ENCODE peak calls at places on chromosomes 16 and 17, in eight cellular contexts. One of them, this sample, is unnamed. For H3K36me3, the result is how much of the 10 kb centered on the place peaks cover.

GRCh38 chr17:33284022-33284421 is 9.1 kb downstream of the ASIC2 start:
- DNase-seq in ovary: peak
- DNase-seq in transverse colon: peak
- DNase-seq in cardiac muscle cell: no peak
- DNase-seq in H1: no peak
- DNase-seq in ascending aorta: peak
- DNase-seq in heart left ventricle: no peak
- DNase-seq in body of pancreas: peak
- DNase-seq in this sample: peak

GRCh38 chr16:69417537-69418199 is 6.8 kb upstream of the CYB5B start:
- DNase-seq in body of pancreas: no peak
- DNase-seq in ascending aorta: no peak
- DNase-seq in ovary: no peak
- DNase-seq in cardiac muscle cell: no peak
- DNase-seq in H1: no peak
- DNase-seq in heart left ventricle: no peak
- DNase-seq in transverse colon: no peak
- DNase-seq in this sample: peak

GRCh38 chr16:88376835-88377726 is 5.7 kb upstream of the ZNF469 start:
- DNase-seq in cardiac muscle cell: no peak
- DNase-seq in H1: no peak
- DNase-seq in ovary: no peak
- DNase-seq in ascending aorta: no peak
- DNase-seq in heart left ventricle: peak
- DNase-seq in body of pancreas: no peak
- DNase-seq in transverse colon: no peak
- DNase-seq in this sample: no peak

GRCh38 chr17:50347087-50347893 is 1.4 kb downstream of the XYLT2 start:
- DNase-seq in H1: no peak
- DNase-seq in transverse colon: no peak
- DNase-seq in body of pancreas: no peak
- DNase-seq in heart left ventricle: no peak
- DNase-seq in ovary: peak
- DNase-seq in ascending aorta: no peak
- DNase-seq in cardiac muscle cell: no peak
- DNase-seq in this sample: no peak

GRCh38 chr16:63612462-63613227 is 1509.2 kb downstream of the CDH11 start:
- DNase-seq in transverse colon: no peak
- DNase-seq in heart left ventricle: no peak
- DNase-seq in ovary: no peak
- DNase-seq in body of pancreas: no peak
- DNase-seq in cardiac muscle cell: no peak
- DNase-seq in ascending aorta: no peak
- DNase-seq in H1: no peak
- DNase-seq in this sample: no peak

GRCh38 chr17:6070280-6070894 is at the start of gene WSCD1:
- DNase-seq in cardiac muscle cell: peak
- DNase-seq in ovary: no peak
- DNase-seq in body of pancreas: peak
- DNase-seq in transverse colon: peak
- DNase-seq in H1: no peak
- DNase-seq in ascending aorta: no peak
- DNase-seq in heart left ventricle: no peak
- DNase-seq in this sample: no peak

GRCh38 chr17:80959330-80960036 is 32.2 kb upstream of the CHMP6 start:
- DNase-seq in H1: no peak
- DNase-seq in cardiac muscle cell: no peak
- DNase-seq in heart left ventricle: peak
- DNase-seq in body of pancreas: peak
- DNase-seq in ovary: peak
- DNase-seq in transverse colon: peak
- DNase-seq in ascending aorta: peak
- DNase-seq in this sample: peak

GRCh38 chr17:29141484-29141835 is 38.7 kb downstream of the MYO18A start:
- DNase-seq in cardiac muscle cell: no peak
- DNase-seq in body of pancreas: no peak
- DNase-seq in H1: no peak
- DNase-seq in ascending aorta: no peak
- DNase-seq in transverse colon: no peak
- DNase-seq in ovary: no peak
- DNase-seq in heart left ventricle: peak
- DNase-seq in this sample: no peak

GRCh38 chr16:10979717-10980601 is 35.6 kb downstream of the CLEC16A start:
- DNase-seq in cardiac muscle cell: no peak
- DNase-seq in heart left ventricle: no peak
- DNase-seq in transverse colon: peak
- DNase-seq in H1: no peak
- DNase-seq in ascending aorta: peak
- DNase-seq in body of pancreas: no peak
- DNase-seq in ovary: peak
- DNase-seq in this sample: no peak

GRCh38 chr16:10978846-10979446 is 34.6 kb downstream of the CLEC16A start:
- DNase-seq in ovary: no peak
- DNase-seq in ascending aorta: no peak
- DNase-seq in heart left ventricle: no peak
- DNase-seq in cardiac muscle cell: no peak
- DNase-seq in H1: no peak
- DNase-seq in body of pancreas: no peak
- DNase-seq in transverse colon: no peak
- DNase-seq in this sample: no peak

GRCh38 chr16:10978124-10978523 is 33.8 kb downstream of the CLEC16A start:
- DNase-seq in transverse colon: no peak
- DNase-seq in ovary: no peak
- DNase-seq in body of pancreas: no peak
- DNase-seq in ascending aorta: no peak
- DNase-seq in cardiac muscle cell: no peak
- DNase-seq in H1: no peak
- DNase-seq in heart left ventricle: no peak
- DNase-seq in this sample: no peak

GRCh38 chr16:10972956-10973464 is 28.6 kb downstream of the CLEC16A start:
- DNase-seq in ascending aorta: no peak
- DNase-seq in cardiac muscle cell: no peak
- DNase-seq in heart left ventricle: no peak
- DNase-seq in H1: no peak
- DNase-seq in body of pancreas: no peak
- DNase-seq in ovary: no peak
- DNase-seq in transverse colon: no peak
- DNase-seq in this sample: no peak

GRCh38 chr16:10976663-10977062 is 32.3 kb downstream of the CLEC16A start:
- DNase-seq in body of pancreas: no peak
- DNase-seq in H1: no peak
- DNase-seq in transverse colon: no peak
- DNase-seq in cardiac muscle cell: peak
- DNase-seq in ovary: no peak
- DNase-seq in ascending aorta: no peak
- DNase-seq in heart left ventricle: no peak
- DNase-seq in this sample: no peak
- H3K36me3 ChIP-seq in body of pancreas: under half
- H3K36me3 ChIP-seq in H1: under half
- H3K36me3 ChIP-seq in transverse colon: under half
- H3K36me3 ChIP-seq in cardiac muscle cell: under half
- H3K36me3 ChIP-seq in ovary: under half
- H3K36me3 ChIP-seq in ascending aorta: under half
- H3K36me3 ChIP-seq in heart left ventricle: under half
- H3K36me3 ChIP-seq in this sample: under half

GRCh38 chr16:3285131-3285530 is 1.8 kb downstream of the ZNF263 start:
- DNase-seq in ovary: no peak
- DNase-seq in body of pancreas: no peak
- DNase-seq in transverse colon: no peak
- DNase-seq in heart left ventricle: no peak
- DNase-seq in cardiac muscle cell: no peak
- DNase-seq in ascending aorta: no peak
- DNase-seq in H1: no peak
- DNase-seq in this sample: no peak

GRCh38 chr16:3281222-3281621 is 2.1 kb upstream of the ZNF263 start:
- DNase-seq in H1: no peak
- DNase-seq in transverse colon: no peak
- DNase-seq in body of pancreas: no peak
- DNase-seq in cardiac muscle cell: no peak
- DNase-seq in ovary: no peak
- DNase-seq in heart left ventricle: no peak
- DNase-seq in ascending aorta: no peak
- DNase-seq in this sample: no peak

GRCh38 chr16:3282103-3282746 is 1.1 kb upstream of the ZNF263 start:
- DNase-seq in H1: no peak
- DNase-seq in ascending aorta: no peak
- DNase-seq in transverse colon: no peak
- DNase-seq in ovary: no peak
- DNase-seq in body of pancreas: no peak
- DNase-seq in heart left ventricle: no peak
- DNase-seq in cardiac muscle cell: peak
- DNase-seq in this sample: no peak

GRCh38 chr16:3283525-3284447 is 495 bp downstream of the ZNF263 start:
- DNase-seq in ovary: peak
- DNase-seq in heart left ventricle: no peak
- DNase-seq in body of pancreas: peak
- DNase-seq in cardiac muscle cell: no peak
- DNase-seq in transverse colon: no peak
- DNase-seq in ascending aorta: no peak
- DNase-seq in H1: no peak
- DNase-seq in this sample: peak

DNA sequence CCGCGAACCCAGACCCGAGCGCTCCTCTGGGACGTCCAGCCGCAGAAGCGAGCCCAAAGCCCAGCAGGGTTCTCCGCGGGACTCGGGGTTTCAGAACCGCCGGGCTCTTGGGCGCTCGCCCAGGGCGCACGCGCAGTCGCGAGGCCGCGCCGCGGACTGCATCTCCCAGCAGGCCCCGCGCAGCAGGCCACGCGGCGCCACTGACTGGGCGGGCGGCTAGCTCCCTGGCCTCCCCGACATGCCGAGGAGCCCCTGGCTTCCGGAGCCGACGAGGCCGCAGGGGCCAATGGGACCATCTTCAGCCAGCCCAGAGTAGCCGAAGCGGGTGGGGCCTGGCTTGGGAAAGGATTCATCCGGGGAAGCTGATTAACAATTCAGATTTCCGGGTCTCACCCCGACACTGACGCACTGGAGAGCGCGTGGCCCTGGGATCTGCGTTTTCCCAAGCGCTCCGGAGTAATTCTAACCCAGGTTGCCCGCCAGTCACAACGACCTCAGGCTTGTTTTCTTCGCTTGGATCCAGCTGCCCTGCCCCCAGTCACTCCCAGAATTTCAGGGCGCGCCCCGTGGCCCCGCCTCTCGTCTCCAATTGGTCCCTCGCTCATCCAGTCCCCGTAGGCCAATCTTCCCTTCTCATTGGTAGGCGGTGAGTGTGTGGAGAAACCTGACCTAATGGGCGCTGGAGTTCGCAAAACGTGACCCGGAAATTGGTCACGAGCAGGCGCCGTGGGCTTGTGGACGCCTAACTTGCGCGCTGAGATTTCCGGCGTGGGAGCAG is at the start of gene ZNF263:
- DNase-seq in body of pancreas: peak
- DNase-seq in heart left ventricle: peak
- DNase-seq in H1: peak
- DNase-seq in transverse colon: peak
- DNase-seq in ascending aorta: peak
- DNase-seq in cardiac muscle cell: peak
- DNase-seq in ovary: peak
- DNase-seq in this sample: peak
- H3K4me3 ChIP-seq in body of pancreas: peak
- H3K4me3 ChIP-seq in heart left ventricle: peak
- H3K4me3 ChIP-seq in H1: peak
- H3K4me3 ChIP-seq in transverse colon: peak
- H3K4me3 ChIP-seq in ascending aorta: peak
- H3K4me3 ChIP-seq in cardiac muscle cell: peak
- H3K4me3 ChIP-seq in ovary: peak
- H3K4me3 ChIP-seq in this sample: peak

GRCh38 chr17:75641343-75641742 is 8.1 kb downstream of the SMIM5 start:
- DNase-seq in ovary: no peak
- DNase-seq in transverse colon: no peak
- DNase-seq in cardiac muscle cell: no peak
- DNase-seq in heart left ventricle: peak
- DNase-seq in H1: no peak
- DNase-seq in ascending aorta: no peak
- DNase-seq in body of pancreas: peak
- DNase-seq in this sample: no peak

GRCh38 chr17:75639327-75639726 is 6.1 kb downstream of the SMIM5 start:
- DNase-seq in ascending aorta: no peak
- DNase-seq in transverse colon: no peak
- DNase-seq in heart left ventricle: peak
- DNase-seq in H1: no peak
- DNase-seq in body of pancreas: no peak
- DNase-seq in cardiac muscle cell: no peak
- DNase-seq in ovary: no peak
- DNase-seq in this sample: no peak

GRCh38 chr17:75638893-75639292 is 5.7 kb downstream of the SMIM5 start:
- DNase-seq in cardiac muscle cell: no peak
- DNase-seq in heart left ventricle: peak
- DNase-seq in H1: no peak
- DNase-seq in ascending aorta: no peak
- DNase-seq in transverse colon: no peak
- DNase-seq in ovary: no peak
- DNase-seq in body of pancreas: no peak
- DNase-seq in this sample: no peak

GRCh38 chr17:75640556-75641119 is 7.4 kb downstream of the SMIM5 start:
- DNase-seq in ascending aorta: no peak
- DNase-seq in transverse colon: no peak
- DNase-seq in heart left ventricle: peak
- DNase-seq in ovary: no peak
- DNase-seq in body of pancreas: no peak
- DNase-seq in cardiac muscle cell: no peak
- DNase-seq in H1: no peak
- DNase-seq in this sample: no peak

DNA sequence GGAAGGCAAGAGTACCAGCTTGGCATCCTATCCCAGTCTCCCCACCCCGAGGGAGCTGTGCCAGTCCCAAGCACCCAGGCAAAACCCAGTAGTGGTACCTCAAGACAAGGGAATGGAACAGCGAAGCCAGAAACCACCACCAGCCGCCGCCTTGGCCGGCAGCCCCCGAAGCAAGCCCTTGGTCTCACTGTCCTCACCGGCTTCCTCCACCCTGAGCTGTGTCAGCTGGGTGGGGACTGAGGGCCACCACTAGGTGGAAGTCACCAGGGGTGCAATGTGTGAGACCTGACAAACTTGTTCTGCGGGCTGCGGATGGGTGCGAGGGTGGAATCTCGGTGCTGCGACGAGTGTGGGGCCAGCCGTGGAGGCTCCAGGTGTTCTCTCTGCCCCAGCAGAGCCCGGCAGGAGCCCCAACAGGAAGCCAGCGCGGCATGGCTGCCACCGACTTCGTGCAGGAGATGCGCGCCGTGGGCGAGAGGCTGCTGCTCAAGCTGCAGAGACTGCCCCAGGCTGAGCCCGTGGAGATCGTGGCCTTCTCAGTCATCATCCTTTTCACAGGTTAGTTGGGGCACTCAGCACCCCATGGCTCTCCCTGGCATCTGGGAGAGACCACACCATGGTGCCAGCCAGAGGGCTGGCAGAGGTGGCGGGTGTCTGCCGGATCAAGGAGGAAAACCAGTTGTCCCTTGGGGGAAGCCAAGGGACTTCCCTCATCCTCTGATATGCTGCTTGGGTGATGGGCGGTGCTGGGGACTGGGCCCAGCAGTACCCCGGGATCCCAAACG is 6.7 kb downstream of the SMIM5 start:
- DNase-seq in H1: no peak
- DNase-seq in body of pancreas: peak
- DNase-seq in transverse colon: peak
- DNase-seq in heart left ventricle: peak
- DNase-seq in ovary: no peak
- DNase-seq in cardiac muscle cell: no peak
- DNase-seq in ascending aorta: no peak
- DNase-seq in this sample: no peak
- TF ChIP-seq CTCF in H1: no peak
- TF ChIP-seq CTCF in body of pancreas: peak
- TF ChIP-seq CTCF in transverse colon: peak
- TF ChIP-seq CTCF in heart left ventricle: no peak
- TF ChIP-seq CTCF in ovary: no peak
- TF ChIP-seq CTCF in cardiac muscle cell: no peak
- TF ChIP-seq CTCF in ascending aorta: no peak
- TF ChIP-seq CTCF in this sample: no peak

DNA sequence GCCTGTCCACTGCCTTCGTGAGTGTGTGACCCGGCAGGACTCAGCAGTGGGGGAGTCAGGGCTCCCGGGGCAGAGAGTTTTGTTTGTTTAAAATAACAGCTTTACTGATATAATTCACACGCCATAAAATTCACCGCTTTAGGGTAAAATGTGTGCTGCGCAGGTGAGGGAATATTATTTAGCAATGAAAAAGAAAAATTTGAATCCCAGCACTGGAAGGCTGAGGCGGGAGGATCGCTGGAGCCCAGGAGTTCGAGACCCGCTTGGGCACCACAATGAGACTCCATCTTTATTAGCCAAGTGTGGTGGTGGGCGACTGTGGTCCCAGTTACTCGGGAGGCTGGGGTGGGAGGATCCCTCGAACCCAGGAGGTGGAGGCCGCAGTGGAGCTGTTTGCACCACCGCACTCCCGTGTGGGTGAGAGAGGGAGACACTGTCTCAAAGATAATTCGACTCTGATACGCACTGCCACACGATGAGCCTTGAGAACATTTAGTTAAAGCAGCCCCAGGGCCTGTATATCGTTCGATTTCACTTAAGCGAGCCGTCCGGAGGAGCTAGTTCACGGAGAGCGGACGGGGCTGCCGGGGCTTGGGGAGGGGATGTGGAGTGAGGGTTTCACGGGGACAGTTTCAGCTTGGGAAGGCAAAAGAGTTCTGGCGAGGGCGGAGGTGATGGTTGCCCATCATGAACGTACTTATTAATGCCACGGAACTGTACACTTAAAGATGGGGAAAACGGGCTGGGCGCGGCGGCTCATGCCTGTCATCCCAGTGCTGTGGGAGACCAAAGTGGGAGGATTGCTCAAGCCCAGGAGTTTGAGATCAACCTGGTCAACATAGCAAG is 10.2 kb downstream of the TELO2 start:
- DNase-seq in heart left ventricle: no peak
- DNase-seq in body of pancreas: no peak
- DNase-seq in H1: no peak
- DNase-seq in cardiac muscle cell: no peak
- DNase-seq in transverse colon: no peak
- DNase-seq in ascending aorta: no peak
- DNase-seq in ovary: no peak
- DNase-seq in this sample: no peak
- H3K36me3 ChIP-seq in heart left ventricle: under half
- H3K36me3 ChIP-seq in body of pancreas: under half
- H3K36me3 ChIP-seq in H1: half or more
- H3K36me3 ChIP-seq in cardiac muscle cell: under half
- H3K36me3 ChIP-seq in transverse colon: under half
- H3K36me3 ChIP-seq in ascending aorta: half or more
- H3K36me3 ChIP-seq in ovary: under half
- H3K36me3 ChIP-seq in this sample: under half